ENCODE peak calls at places on chromosomes 16 and 17, in six cellular contexts. Y, W, N, E, U and A are unnamed samples.

GRCh38 chr17:81868674-81869220 is 2.4 kb downstream of the ARHGDIA start:
- DNase-seq in N (no peak), Y (no peak), W (peak; percentile 40), U (no peak), E (no peak), A (no peak)

GRCh38 chr17:72494576-72494975 is 373.8 kb downstream of the SOX9 start:
- DNase-seq in E (no peak), W (no peak), U (no peak), Y (no peak), N (no peak), A (no peak)

GRCh38 chr17:81926451-81927144 is 937 bp downstream of the MAFG start:
- DNase-seq in Y (peak; percentile 30), W (peak; percentile 87), U (peak; percentile 47), E (peak; percentile 60), N (peak; percentile 68), A (no peak)

GRCh38 chr16:71722801-71723536 is 1.5 kb downstream of the PHLPP2 start:
- DNase-seq in Y (peak; percentile 7), E (peak; percentile 39), U (peak; percentile 60), W (peak; percentile 73), N (peak; percentile 5), A (peak; percentile 43)

GRCh38 chr17:34862384-34862783 is 98.9 kb downstream of the CCT6B start:
- DNase-seq in N (no peak), W (no peak), E (no peak), U (no peak), Y (no peak), A (no peak)

GRCh38 chr16:62036101-62036806 is at the start of gene CDH8:
- DNase-seq in W (no peak), E (no peak), Y (no peak), N (no peak), U (peak; percentile 56), A (peak; percentile 43)

GRCh38 chr17:57849874-57850754 is at the start of gene MRPS23:
- DNase-seq in U (peak; percentile 97), N (peak; percentile 94), E (peak; percentile 75), W (peak; percentile 99), Y (peak; percentile 98), A (peak; percentile 99)

GRCh38 chr16:84501077-84501735 is 3.3 kb downstream of the MEAK7 start:
- DNase-seq in Y (no peak), U (no peak), E (no peak), W (peak; percentile 40), N (no peak), A (no peak)

GRCh38 chr17:17051791-17052461 is 9.7 kb downstream of the MPRIP start:
- DNase-seq in W (no peak), Y (no peak), U (no peak), N (no peak), E (no peak), A (no peak)

GRCh38 chr17:4604111-4604644 is 19.8 kb downstream of the SMTNL2 start:
- DNase-seq in N (no peak), U (no peak), W (no peak), E (no peak), Y (no peak), A (no peak)

GRCh38 chr16:88804552-88805339 is 1.2 kb downstream of the CDT1 start:
- DNase-seq in N (no peak), E (no peak), Y (no peak), U (peak; percentile 11), W (no peak), A (no peak)

GRCh38 chr17:21375757-21376584 is at the start of gene KCNJ12:
- DNase-seq in E (no peak), U (no peak), N (no peak), W (peak; percentile 24), Y (no peak), A (peak; percentile 35)

GRCh38 chr16:81424761-81425160 is 19.8 kb upstream of the CMIP start:
- DNase-seq in Y (no peak), U (no peak), W (no peak), N (no peak), E (no peak), A (no peak)

GRCh38 chr17:50360716-50361115 is 12.3 kb downstream of the MRPL27 start:
- DNase-seq in E (no peak), N (no peak), W (no peak), U (no peak), Y (no peak), A (no peak)

GRCh38 chr17:14372905-14373559 is 72.2 kb downstream of the HS3ST3B1 start:
- DNase-seq in U (no peak), E (no peak), Y (no peak), N (no peak), W (no peak), A (no peak)

GRCh38 chr17:42553866-42554249 is 1.1 kb downstream of the HSD17B1 start:
- DNase-seq in E (no peak), U (no peak), N (no peak), W (peak; percentile 29), Y (no peak), A (no peak)

GRCh38 chr17:6713130-6713917 is at the start of gene SLC13A5:
- DNase-seq in N (no peak), U (peak; percentile 27), W (peak; percentile 33), E (no peak), Y (no peak), A (no peak)

GRCh38 chr16:87914812-87915211 is 21.5 kb downstream of the CA5A start:
- DNase-seq in U (no peak), E (no peak), N (no peak), Y (no peak), W (no peak), A (no peak)

GRCh38 chr17:58677204-58677880 is 14.5 kb downstream of the TEX14 start:
- DNase-seq in U (no peak), N (no peak), Y (no peak), E (no peak), W (no peak), A (no peak)

GRCh38 chr16:20899503-20900298 is 457 bp downstream of the DCUN1D3 start:
- DNase-seq in E (no peak), W (peak; percentile 21), Y (no peak), U (no peak), N (peak; percentile 9), A (no peak)

GRCh38 chr16:57091990-57092785 is at the start of gene CPNE2:
- DNase-seq in W (peak; percentile 82), Y (no peak), N (peak; percentile 34), E (no peak), U (peak; percentile 82), A (peak; percentile 53)

GRCh38 chr17:40850287-40850972 is 16.6 kb downstream of the KRT12 start:
- DNase-seq in U (no peak), Y (no peak), W (no peak), E (no peak), N (no peak), A (no peak)

GRCh38 chr17:57377094-57377493 is 120.8 kb downstream of the MSI2 start:
- DNase-seq in E (no peak), N (no peak), Y (no peak), W (no peak), U (no peak), A (no peak)

GRCh38 chr17:1713878-1714487 is 3.8 kb upstream of the TLCD2 start:
- DNase-seq in U (no peak), E (no peak), N (peak; percentile 1), W (peak; percentile 62), Y (no peak), A (no peak)

GRCh38 chr16:81148277-81148676 is 52.1 kb upstream of the GCSH start:
- DNase-seq in Y (no peak), N (no peak), E (no peak), W (no peak), U (no peak), A (no peak)

GRCh38 chr17:20315321-20315720 is 152.0 kb downstream of the LGALS9B start:
- DNase-seq in W (no peak), E (no peak), Y (no peak), U (no peak), N (no peak), A (no peak)

GRCh38 chr17:76188213-76189060 is 47.4 kb upstream of the FOXJ1 start:
- DNase-seq in Y (no peak), W (no peak), N (no peak), U (no peak), E (no peak), A (no peak)

GRCh38 chr17:8253801-8254200 is 4.7 kb downstream of the PFAS start:
- DNase-seq in W (peak; percentile 69), E (no peak), Y (no peak), N (no peak), U (no peak), A (no peak)

GRCh38 chr16:84806890-84807258 is 12.9 kb upstream of the CRISPLD2 start:
- DNase-seq in E (no peak), W (no peak), N (no peak), Y (no peak), U (no peak), A (no peak)

GRCh38 chr16:87790278-87791023 is 24.7 kb upstream of the KLHDC4 start:
- DNase-seq in N (no peak), W (no peak), U (peak; percentile 39), Y (no peak), E (no peak), A (no peak)

GRCh38 chr16:85453701-85454100 is 159.4 kb upstream of the GSE1 start:
- DNase-seq in E (no peak), N (no peak), W (no peak), Y (no peak), U (no peak), A (no peak)

GRCh38 chr17:80416260-80416939 is 1.4 kb downstream of the ENDOV start:
- DNase-seq in Y (no peak), W (no peak), N (no peak), E (no peak), U (no peak), A (no peak)

GRCh38 chr17:3865166-3865565 is 19.1 kb upstream of the NCBP3 start:
- DNase-seq in E (no peak), Y (no peak), N (no peak), W (no peak), U (peak; percentile 44), A (no peak)

GRCh38 chr16:21001262-21001661 is 100.7 kb downstream of the LYRM1 start:
- DNase-seq in E (no peak), Y (no peak), W (peak; percentile 37), N (no peak), U (no peak), A (no peak)

GRCh38 chr17:5354886-5355415 is 64.5 kb downstream of the NUP88 start:
- DNase-seq in E (no peak), W (no peak), U (no peak), Y (no peak), N (no peak), A (no peak)